ENCODE peak calls at places on chromosomes 11 and 22, in six cellular contexts. A is IMR-90, P is A549, X is K562, E is GM12878, Y is HepG2. W is an unnamed sample.

GRCh38 chr22:39123811-39124668 is 27.0 kb downstream of the APOBEC3H start:
- DNase-seq in X (no peak), Y (no peak), P (no peak), A (no peak), E (no peak), W (no peak)

GRCh38 chr22:45785458-45785857 is 113.8 kb downstream of the ATXN10 start:
- DNase-seq in P (peak; percentile 75), E (no peak), Y (peak; percentile 28), X (no peak), A (peak; percentile 44), W (no peak)

GRCh38 chr11:66336234-66337102 is at the start of gene RIN1:
- DNase-seq in A (peak; percentile 99), E (peak; percentile 83), X (peak; percentile 81), Y (peak; percentile 89), P (peak; percentile 86), W (no peak)

GRCh38 chr11:17687946-17688670 is 31.3 kb upstream of the MYOD1 start:
- DNase-seq in E (no peak), A (no peak), Y (no peak), X (no peak), P (no peak), W (no peak)

GRCh38 chr11:215581-216037 is 8.1 kb downstream of the RIC8A start:
- DNase-seq in P (no peak), E (no peak), X (peak; percentile 37), Y (no peak), A (no peak), W (no peak)

GRCh38 chr11:103652013-103652412 is 384.4 kb upstream of the DDI1 start:
- DNase-seq in Y (no peak), X (no peak), P (no peak), A (peak; percentile 20), E (no peak), W (no peak)

GRCh38 chr11:44174846-44175245 is 79.4 kb downstream of the EXT2 start:
- DNase-seq in Y (no peak), X (peak; percentile 48), P (no peak), A (no peak), E (no peak), W (no peak)

GRCh38 chr11:110928373-110928772 is 216.1 kb upstream of the ARHGAP20 start:
- DNase-seq in Y (no peak), A (no peak), P (no peak), X (no peak), E (no peak), W (no peak)

GRCh38 chr22:46250783-46251125 is 661 bp upstream of the CDPF1 start:
- DNase-seq in Y (no peak), E (no peak), X (peak; percentile 36), A (no peak), P (no peak), W (no peak)

GRCh38 chr22:46303347-46303965 is 6.8 kb downstream of the GTSE1 start:
- DNase-seq in X (no peak), E (no peak), A (peak; percentile 65), P (no peak), Y (no peak), W (no peak)

GRCh38 chr11:44928807-44929206 is 21.9 kb downstream of the TP53I11 start:
- DNase-seq in P (no peak), X (no peak), A (no peak), Y (no peak), E (no peak), W (no peak)

DNA sequence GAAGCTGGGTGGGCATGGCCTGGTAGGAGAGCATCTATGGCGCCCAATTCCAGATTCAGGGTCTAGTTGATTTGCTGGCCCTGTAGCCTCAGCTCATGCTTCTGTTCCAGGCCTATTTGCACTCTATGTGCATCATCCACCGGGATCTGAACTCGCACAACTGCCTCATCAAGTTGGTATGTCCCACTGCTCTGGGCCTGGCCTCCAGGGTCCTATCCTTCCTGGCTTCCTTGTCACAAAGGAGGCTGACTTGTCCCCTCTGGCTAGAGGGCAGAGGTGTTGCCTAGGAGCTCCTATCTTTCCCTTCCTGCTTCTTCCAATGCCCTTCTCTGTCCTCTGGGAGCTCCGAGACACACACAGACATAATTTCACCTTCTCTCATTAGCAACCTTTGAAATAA is 21.3 kb downstream of the PIK3IP1 start:
- DNase-seq in E (no peak), Y (no peak), A (no peak), X (no peak), P (no peak), W (no peak)
- TF ChIP-seq BHLHE40 in E (no peak), Y (no peak), A (no peak), X (no peak), P (no peak), W (no peak)

DNA sequence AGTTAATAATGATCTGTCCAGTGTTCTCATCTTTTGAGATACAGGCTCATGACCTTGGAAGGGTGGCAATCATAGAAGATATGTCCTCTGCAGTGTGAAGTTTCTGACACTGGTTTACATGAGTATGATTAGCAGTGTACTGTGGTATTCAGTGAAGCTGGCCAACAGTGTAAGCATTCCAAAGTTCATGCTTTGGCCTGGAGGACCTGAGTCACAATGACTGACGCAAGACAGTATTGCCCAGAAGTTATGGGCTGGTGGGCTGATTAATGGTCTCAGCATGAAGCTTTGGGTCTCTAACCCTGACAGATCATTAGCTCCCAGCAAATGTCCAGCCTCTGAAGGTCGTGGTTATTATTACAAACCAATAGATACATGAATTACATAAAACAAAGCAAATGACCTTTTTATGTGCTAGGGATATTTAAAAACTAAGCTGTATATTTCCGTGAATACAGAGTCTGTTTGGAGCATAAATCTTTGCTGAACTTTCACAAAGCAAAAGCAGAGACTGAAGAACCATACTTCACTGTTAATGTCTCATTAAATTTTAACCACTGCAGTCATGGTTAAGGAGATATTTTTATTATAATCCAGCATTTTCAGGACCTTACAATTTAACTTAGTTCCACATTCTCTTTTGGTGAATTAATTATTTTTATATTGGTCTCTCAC is 28.3 kb upstream of the USP47 start:
- DNase-seq in E (no peak), P (peak; percentile 87), X (peak; percentile 39), Y (peak; percentile 94), A (peak; percentile 97), W (no peak)
- TF ChIP-seq BHLHE40 in E (no peak), P (no peak), X (no peak), Y (no peak), A (no peak), W (no peak)

DNA sequence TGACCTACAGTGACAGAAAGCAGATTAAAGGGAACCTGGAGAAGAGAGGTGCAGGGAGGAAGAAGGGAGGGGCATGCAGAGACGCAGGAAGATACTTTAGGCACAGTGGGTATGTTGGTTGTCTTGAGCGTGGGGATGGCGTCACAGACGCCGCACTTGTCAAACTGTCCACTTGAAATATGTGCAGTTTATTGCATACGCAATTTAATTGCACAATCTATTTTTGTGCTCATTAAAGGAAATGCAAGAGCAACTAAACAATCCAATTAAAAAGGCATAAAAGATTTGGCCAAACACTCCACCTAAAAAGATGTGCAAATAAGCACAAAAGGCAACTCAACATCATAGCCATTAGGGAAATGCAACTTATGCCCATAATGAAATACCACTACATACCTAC is 16.8 kb downstream of the GNB1L start:
- DNase-seq in Y (no peak), P (no peak), E (no peak), X (no peak), A (no peak), W (no peak)
- TF ChIP-seq BHLHE40 in Y (no peak), P (no peak), E (no peak), X (no peak), A (no peak), W (no peak)

GRCh38 chr11:9726313-9727022 is 62.6 kb downstream of the SWAP70 start:
- DNase-seq in Y (peak; percentile 33), A (peak; percentile 88), X (no peak), P (peak; percentile 49), E (no peak), W (no peak)
- TF ChIP-seq BHLHE40 in Y (no peak), A (no peak), X (no peak), P (no peak), E (no peak), W (no peak)

DNA sequence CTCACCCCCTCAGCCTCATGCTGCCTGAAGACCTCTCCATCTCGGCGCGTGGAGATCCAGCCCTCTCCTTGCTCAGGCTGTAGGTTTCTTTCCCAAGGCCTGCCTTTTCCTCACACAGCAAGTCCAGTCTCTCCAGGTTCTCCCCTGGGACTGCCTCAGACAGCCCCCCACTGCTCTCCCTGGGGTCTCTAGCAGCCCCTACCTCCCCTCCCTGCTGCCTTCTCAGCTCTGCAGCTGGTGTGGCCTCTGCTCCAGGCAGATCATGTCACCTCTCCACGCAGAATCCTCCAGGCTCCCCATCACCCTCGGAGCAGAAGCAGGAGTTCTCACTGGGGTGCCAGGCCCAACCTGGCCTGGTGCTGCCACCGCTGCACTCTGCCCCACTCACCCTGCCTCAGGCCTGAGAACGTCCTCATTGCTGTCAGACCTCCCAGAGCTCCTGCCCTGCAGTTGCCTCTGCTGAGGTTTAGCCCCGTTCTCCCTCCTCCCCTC is 15.2 kb downstream of the SMARCB1 start:
- DNase-seq in E (no peak), P (no peak), Y (no peak), X (no peak), A (no peak), W (no peak)
- TF ChIP-seq BHLHE40 in E (no peak), P (no peak), Y (no peak), X (no peak), A (no peak), W (no peak)

DNA sequence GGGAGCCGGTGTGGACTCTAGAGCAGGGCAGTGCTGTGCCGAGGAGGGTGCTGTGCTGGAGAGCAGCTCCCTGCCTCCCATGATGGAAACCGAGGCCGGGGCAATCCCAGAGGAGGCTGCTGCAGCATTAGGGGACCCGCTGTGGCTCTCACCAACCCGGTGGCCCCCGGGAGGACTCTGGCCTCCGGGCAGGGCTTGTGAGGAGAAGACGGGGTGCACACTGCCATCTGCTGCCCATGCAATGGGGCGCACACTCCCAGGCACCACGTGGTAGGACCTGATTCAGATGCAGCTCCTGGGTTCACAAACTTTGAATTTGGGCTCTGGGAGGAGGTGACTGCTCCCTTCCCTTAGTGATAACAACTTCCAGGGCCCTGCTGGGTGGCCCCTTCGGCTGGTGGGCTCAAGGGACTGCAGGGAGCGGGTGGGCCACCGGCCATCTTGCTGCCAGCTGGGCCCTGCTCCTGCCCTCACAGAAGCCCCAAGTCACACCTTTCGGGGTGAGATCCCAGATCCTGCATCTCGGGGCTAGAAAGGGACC is 93.8 kb upstream of the FGF3 start:
- DNase-seq in P (peak; percentile 36), E (no peak), X (no peak), Y (no peak), A (peak; percentile 20), W (no peak)
- TF ChIP-seq BHLHE40 in P (no peak), E (no peak), X (no peak), Y (no peak), A (no peak), W (no peak)

W was measured in HEK293T.